ENCODE peak calls at places on chromosomes 13 and 19, in four cellular contexts. W, B, D and N are unnamed samples.
A peak's percentile ranks its signal among the peaks of the same experiment; 100 is the strongest.

GRCh38 chr19:2962018-2962670 is 15.2 kb upstream of the TLE6 start:
- DNase-seq in B (peak; percentile 70), W (peak; percentile 66), D (peak; percentile 65), N (peak; percentile 52)

GRCh38 chr13:22002893-22003292 is 332.0 kb downstream of the FGF9 start:
- DNase-seq in D (no peak), W (no peak), B (no peak), N (no peak)

GRCh38 chr19:3687774-3688706 is 12.2 kb downstream of the PIP5K1C start:
- DNase-seq in W (no peak), B (peak; percentile 41), D (no peak), N (peak; percentile 65)

GRCh38 chr13:25645681-25646080 is 273.9 kb downstream of the ATP8A2 start:
- DNase-seq in W (no peak), D (no peak), B (no peak), N (no peak)

GRCh38 chr13:75410207-75410606 is 71.8 kb downstream of the TBC1D4 start:
- DNase-seq in W (no peak), D (no peak), B (no peak), N (no peak)

GRCh38 chr13:74080762-74081161 is 53.4 kb downstream of the KLF12 start:
- DNase-seq in W (no peak), B (no peak), D (no peak), N (no peak)

GRCh38 chr19:5126498-5127223 is 157.7 kb downstream of the KDM4B start:
- DNase-seq in D (no peak), W (no peak), B (no peak), N (no peak)

GRCh38 chr19:12783226-12783848 is 7.9 kb upstream of the JUNB start:
- DNase-seq in D (no peak), W (no peak), B (no peak), N (no peak)

GRCh38 chr19:12769689-12770088 is 5.7 kb downstream of the HOOK2 start:
- DNase-seq in B (no peak), W (no peak), D (no peak), N (peak; percentile 85)

GRCh38 chr13:60758637-60759036 is 361.6 kb downstream of the TDRD3 start:
- DNase-seq in W (no peak), D (no peak), B (no peak), N (no peak)

GRCh38 chr13:24221007-24221406 is 60.5 kb downstream of the SPATA13 start:
- DNase-seq in W (peak; percentile 10), D (no peak), B (peak; percentile 84), N (no peak)

GRCh38 chr13:45674908-45675307 is 27.2 kb upstream of the CBY2 start:
- DNase-seq in D (no peak), B (no peak), W (no peak), N (no peak)

GRCh38 chr19:51607920-51608562 is 22.2 kb downstream of the SIGLEC5 start:
- DNase-seq in B (peak; percentile 60), W (peak; percentile 82), D (no peak), N (peak; percentile 98)

GRCh38 chr13:28094311-28094710 is 6.1 kb downstream of the FLT3 start:
- DNase-seq in W (no peak), D (no peak), B (no peak), N (no peak)

GRCh38 chr19:1992759-1993260 is 22.7 kb downstream of the BTBD2 start:
- DNase-seq in B (no peak), W (peak; percentile 95), D (no peak), N (peak; percentile 71)

GRCh38 chr19:32830231-32831014 is 39.1 kb downstream of the SLC7A9 start:
- DNase-seq in W (no peak), B (no peak), D (no peak), N (no peak)

DNA sequence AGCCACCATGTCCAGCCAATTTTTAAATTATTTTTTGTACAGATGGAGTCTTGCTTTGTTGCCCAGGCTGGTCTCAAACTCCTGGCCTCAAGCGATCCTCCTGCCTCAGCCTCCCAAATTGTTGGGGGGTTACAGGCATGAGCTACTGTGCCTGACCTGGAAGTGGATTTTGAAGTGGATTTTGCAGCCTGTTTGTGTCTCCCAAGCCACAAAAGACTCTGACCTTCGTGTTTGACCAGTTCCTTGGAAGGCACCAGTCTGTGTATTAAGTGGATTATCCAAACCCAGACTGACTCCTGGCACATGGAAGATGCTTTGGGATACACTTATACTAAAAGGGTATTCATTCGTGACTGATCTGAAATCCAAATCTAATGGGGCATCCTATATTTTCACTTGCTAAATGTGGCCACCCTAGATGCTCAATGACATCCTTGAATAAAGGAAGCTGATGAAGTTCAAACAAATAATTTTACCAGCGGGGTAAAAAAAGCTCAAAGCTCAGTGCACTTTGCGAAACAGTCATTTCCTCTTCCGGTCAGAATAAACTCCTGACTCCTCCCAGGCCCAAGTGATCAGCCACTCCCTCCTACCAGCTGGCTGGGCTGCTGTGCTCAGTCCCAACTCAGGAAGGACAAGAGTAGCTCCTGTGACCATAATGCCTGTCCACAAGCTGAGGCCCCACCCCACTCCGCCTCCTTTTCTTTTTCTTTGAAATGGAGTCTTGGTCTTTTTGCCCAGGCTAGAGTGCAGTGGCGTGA is 32.6 kb upstream of the GATAD2A start:
- DNase-seq in W (peak; percentile 75), B (peak; percentile 90), D (no peak), N (peak; percentile 38)
- TF ChIP-seq SP1 in W (no peak), B (no peak), D (no peak), N (no peak)

GRCh38 chr19:57641715-57642234 is 8.8 kb downstream of the ZNF211 start:
- DNase-seq in W (no peak), D (no peak), B (no peak), N (no peak)

GRCh38 chr19:57637379-57637778 is 4.4 kb downstream of the ZNF211 start:
- DNase-seq in B (no peak), D (no peak), W (no peak), N (no peak)

GRCh38 chr19:57643734-57644133 is 10.8 kb downstream of the ZNF211 start:
- DNase-seq in D (no peak), B (no peak), W (no peak), N (no peak)

GRCh38 chr19:57648336-57649003 is 15.5 kb downstream of the ZNF211 start:
- DNase-seq in D (no peak), B (no peak), W (no peak), N (no peak)

GRCh38 chr19:57642396-57643046 is 9.6 kb downstream of the ZNF211 start:
- DNase-seq in B (no peak), W (no peak), D (no peak), N (no peak)
- TF ChIP-seq MAX in B (no peak), W (no peak), D (no peak), N (no peak)

DNA sequence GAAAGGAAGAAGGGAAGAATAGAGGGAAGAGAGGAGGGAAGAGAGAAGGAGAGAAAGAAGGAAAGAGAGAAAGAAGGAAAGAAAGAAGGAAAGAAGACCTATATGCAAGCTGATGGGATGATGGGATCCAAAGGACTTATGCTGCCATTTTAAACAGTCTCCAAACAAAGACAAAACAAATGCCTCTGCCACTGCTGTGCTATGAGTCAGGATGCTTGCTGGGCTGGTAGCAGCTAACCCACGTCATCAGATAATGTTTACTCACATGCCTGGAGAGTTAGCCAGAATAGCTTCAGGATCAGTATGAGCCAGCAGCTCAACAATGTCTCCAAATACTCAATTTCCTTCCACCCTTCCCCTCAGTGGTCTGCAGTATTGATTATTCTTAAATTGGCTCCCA is 12.0 kb upstream of the ZNF274 start:
- DNase-seq in B (no peak), W (no peak), D (no peak), N (no peak)
- TF ChIP-seq ETV6 in B (no peak), W (no peak), D (no peak), N (no peak)

GRCh38 chr19:28312269-28312668 is 900.7 kb downstream of the UQCRFS1 start:
- DNase-seq in D (no peak), B (no peak), W (peak; percentile 23), N (no peak)

GRCh38 chr19:28307460-28307859 is 905.5 kb downstream of the UQCRFS1 start:
- DNase-seq in W (no peak), D (no peak), B (no peak), N (no peak)

GRCh38 chr19:28305513-28305912 is 907.4 kb downstream of the UQCRFS1 start:
- DNase-seq in B (no peak), W (no peak), D (no peak), N (no peak)

GRCh38 chr19:28309072-28309471 is 903.9 kb downstream of the UQCRFS1 start:
- DNase-seq in D (no peak), W (no peak), B (no peak), N (no peak)

DNA sequence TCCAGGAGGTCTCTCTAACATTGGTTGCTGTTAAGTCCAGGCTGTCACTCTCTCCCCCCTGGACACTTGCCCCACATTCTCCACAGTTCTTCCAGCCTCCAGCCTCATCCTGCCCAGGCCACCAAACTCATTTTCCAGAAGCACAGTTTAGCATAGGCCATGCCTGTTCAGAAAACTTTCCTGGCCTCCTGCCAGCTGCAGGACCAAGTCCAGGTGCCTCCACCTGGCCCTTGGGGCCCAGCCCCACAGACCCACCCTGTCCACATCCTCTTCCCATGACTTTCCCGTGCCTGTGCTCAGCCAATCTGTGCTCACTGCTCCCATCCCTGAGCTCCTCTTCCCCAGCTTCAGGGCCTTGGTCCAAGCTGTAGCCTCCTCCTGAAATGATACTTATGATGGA is 905.0 kb downstream of the UQCRFS1 start:
- DNase-seq in B (no peak), D (no peak), W (no peak), N (no peak)
- TF ChIP-seq SP1 in B (no peak), D (no peak), W (no peak), N (no peak)

GRCh38 chr19:18910801-18911436 is 8.3 kb downstream of the COPE start:
- DNase-seq in B (no peak), D (no peak), W (no peak), N (no peak)
- TF ChIP-seq MAX in B (no peak), D (no peak), W (no peak), N (no peak)

GRCh38 chr19:29643361-29643935 is 21.8 kb upstream of the PLEKHF1 start:
- DNase-seq in B (no peak), W (no peak), D (no peak), N (no peak)
- TF ChIP-seq ETV6 in B (no peak), W (no peak), D (no peak), N (no peak)

GRCh38 chr13:30510811-30511371 is 45.2 kb upstream of the HMGB1 start:
- DNase-seq in D (no peak), B (no peak), W (no peak), N (no peak)
- TF ChIP-seq SP1 in D (no peak), B (no peak), W (no peak), N (no peak)

GRCh38 chr13:113918580-113918979 is 54.7 kb upstream of the GAS6 start:
- DNase-seq in W (no peak), B (no peak), D (no peak), N (peak; percentile 3)
- TF ChIP-seq MAX in W (no peak), B (no peak), D (no peak), N (no peak)

DNA sequence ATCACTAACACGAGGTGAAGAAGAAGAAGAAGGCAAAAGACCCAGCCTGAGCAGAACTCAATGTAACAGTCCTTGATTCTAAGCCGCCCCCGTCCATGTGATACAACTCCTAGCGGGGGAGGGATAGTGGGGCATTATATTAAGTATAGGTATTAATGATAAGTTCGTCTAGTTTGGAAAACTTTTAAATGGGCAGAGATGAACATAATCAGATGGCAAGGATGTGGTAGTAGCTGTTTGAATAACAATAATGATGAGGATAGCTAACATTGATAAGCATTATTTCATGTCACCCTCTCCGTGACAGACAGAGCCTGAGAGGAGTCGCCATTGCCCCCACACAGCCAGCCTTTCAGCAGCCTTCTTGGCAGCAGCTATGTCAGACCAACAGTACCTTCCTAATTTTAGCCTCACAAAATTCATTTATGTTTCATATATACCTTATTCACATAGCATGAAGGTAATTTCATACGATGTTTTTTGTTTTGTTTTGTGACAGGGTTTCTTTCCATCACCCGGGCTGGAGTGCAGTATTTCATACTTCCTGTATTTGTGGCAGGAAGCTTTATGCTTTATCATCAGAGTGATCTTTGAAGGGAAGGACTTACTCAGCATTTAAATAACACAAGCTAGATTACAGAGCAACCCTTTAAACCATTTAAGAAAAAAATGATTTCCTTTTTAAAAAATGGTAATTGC is 64.4 kb upstream of the NPAS1 start:
- DNase-seq in D (no peak), W (peak; percentile 54), B (peak; percentile 27), N (no peak)
- TF ChIP-seq ETV6 in D (peak; percentile 9), W (no peak), B (no peak), N (no peak)